ENCODE peak calls at places on chromosomes 4 and X, in six cellular contexts. One of them, this sample, is unnamed.

GRCh38 chr4:142719854-142720541 is 126.1 kb downstream of the INPP4B start:
- ATAC-seq in upper lobe of left lung: no peak
- ATAC-seq in HepG2: no peak
- ATAC-seq in HCT116: peak
- ATAC-seq in GM12878: peak
- ATAC-seq in K562: no peak
- ATAC-seq in this sample: no peak

GRCh38 chr4:122775987-122776836 is 43.7 kb downstream of the BBS12 start:
- ATAC-seq in upper lobe of left lung: peak
- ATAC-seq in HepG2: no peak
- ATAC-seq in HCT116: peak
- ATAC-seq in GM12878: no peak
- ATAC-seq in K562: peak
- ATAC-seq in this sample: no peak

GRCh38 chrX:69605521-69605920 is 10.4 kb upstream of the EDA start:
- ATAC-seq in upper lobe of left lung: no peak
- ATAC-seq in HepG2: no peak
- ATAC-seq in HCT116: no peak
- ATAC-seq in GM12878: no peak
- ATAC-seq in K562: no peak
- ATAC-seq in this sample: no peak

GRCh38 chr4:167606551-167606950 is 372.3 kb upstream of the SPOCK3 start:
- ATAC-seq in upper lobe of left lung: no peak
- ATAC-seq in HepG2: no peak
- ATAC-seq in HCT116: no peak
- ATAC-seq in GM12878: peak
- ATAC-seq in K562: no peak
- ATAC-seq in this sample: no peak

GRCh38 chr4:16122784-16123183 is 39.0 kb upstream of the PROM1 start:
- ATAC-seq in upper lobe of left lung: no peak
- ATAC-seq in HepG2: no peak
- ATAC-seq in HCT116: no peak
- ATAC-seq in GM12878: no peak
- ATAC-seq in K562: no peak
- ATAC-seq in this sample: no peak

GRCh38 chr4:40333921-40334352 is 1.2 kb upstream of the CHRNA9 start:
- ATAC-seq in upper lobe of left lung: no peak
- ATAC-seq in HepG2: no peak
- ATAC-seq in HCT116: peak
- ATAC-seq in GM12878: no peak
- ATAC-seq in K562: no peak
- ATAC-seq in this sample: no peak

GRCh38 chrX:101274198-101274597 is 16.9 kb downstream of the TAF7L start:
- ATAC-seq in upper lobe of left lung: no peak
- ATAC-seq in HepG2: no peak
- ATAC-seq in HCT116: no peak
- ATAC-seq in GM12878: no peak
- ATAC-seq in K562: no peak
- ATAC-seq in this sample: no peak

GRCh38 chr4:152734699-152735050 is 44.9 kb downstream of the TIGD4 start:
- ATAC-seq in upper lobe of left lung: no peak
- ATAC-seq in HepG2: no peak
- ATAC-seq in HCT116: no peak
- ATAC-seq in GM12878: peak
- ATAC-seq in K562: no peak
- ATAC-seq in this sample: no peak

GRCh38 chr4:145829629-145830395 is 108.8 kb downstream of the ZNF827 start:
- ATAC-seq in upper lobe of left lung: no peak
- ATAC-seq in HepG2: no peak
- ATAC-seq in HCT116: no peak
- ATAC-seq in GM12878: peak
- ATAC-seq in K562: no peak
- ATAC-seq in this sample: no peak

GRCh38 chr4:114163051-114163450 is 183.6 kb upstream of the ARSJ start:
- ATAC-seq in upper lobe of left lung: no peak
- ATAC-seq in HepG2: no peak
- ATAC-seq in HCT116: no peak
- ATAC-seq in GM12878: no peak
- ATAC-seq in K562: no peak
- ATAC-seq in this sample: no peak

DNA sequence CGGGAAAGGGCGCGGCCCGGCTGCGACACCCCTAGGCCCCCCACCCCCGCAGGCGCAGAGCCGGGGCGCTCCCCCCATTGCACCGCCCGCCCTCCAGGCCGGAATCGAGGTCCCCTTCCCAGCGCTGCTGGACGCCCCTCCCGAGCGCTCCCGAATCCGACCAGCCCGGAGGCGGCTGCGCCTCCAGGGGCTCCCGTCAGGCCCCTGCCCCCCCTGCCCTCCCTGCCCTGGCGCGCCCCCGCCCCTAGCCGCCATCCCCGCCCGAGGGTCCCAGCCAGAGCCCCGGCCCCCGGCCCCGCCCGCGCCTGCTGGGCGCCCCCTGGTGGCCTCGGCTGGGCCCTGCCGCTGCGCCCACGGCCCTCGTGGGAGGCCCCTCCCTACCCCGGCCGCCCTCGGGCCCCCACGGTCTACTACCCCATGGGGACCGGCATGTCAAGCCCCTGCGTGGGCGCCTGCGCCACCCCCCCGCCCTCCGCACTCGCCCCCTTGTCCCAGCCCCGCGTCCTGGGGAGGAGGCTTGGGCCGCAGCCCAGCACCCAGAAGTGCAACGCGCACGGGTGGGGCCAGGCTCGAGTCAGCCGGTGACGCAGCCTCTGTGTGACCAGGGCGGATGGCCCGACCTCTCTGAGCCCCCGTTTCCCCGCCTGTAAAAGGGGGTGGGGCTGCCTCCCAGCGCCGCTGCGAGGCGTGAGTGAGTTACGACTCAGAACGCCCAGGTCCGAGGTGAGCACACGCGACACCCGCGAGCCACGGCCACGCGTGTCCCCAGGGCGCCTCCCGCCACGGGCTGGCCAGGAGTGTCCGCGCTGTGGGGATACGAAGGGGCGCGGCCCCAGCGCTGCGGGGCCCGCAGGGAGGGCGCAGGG is 104.9 kb downstream of the FAM53A start:
- ATAC-seq in upper lobe of left lung: peak
- ATAC-seq in HepG2: peak
- ATAC-seq in HCT116: peak
- ATAC-seq in GM12878: peak
- ATAC-seq in K562: peak
- ATAC-seq in this sample: peak
- TF ChIP-seq POLR2A in upper lobe of left lung: peak
- TF ChIP-seq POLR2A in HepG2: no peak
- TF ChIP-seq POLR2A in HCT116: no peak
- TF ChIP-seq POLR2A in GM12878: no peak
- TF ChIP-seq POLR2A in K562: no peak
- TF ChIP-seq POLR2A in this sample: peak

GRCh38 chr4:77931452-77932135 is 69.0 kb downstream of the MRPL1 start:
- ATAC-seq in upper lobe of left lung: no peak
- ATAC-seq in HepG2: no peak
- ATAC-seq in HCT116: no peak
- ATAC-seq in GM12878: no peak
- ATAC-seq in K562: no peak
- ATAC-seq in this sample: no peak
- H3K4me3 ChIP-seq in upper lobe of left lung: no peak
- H3K4me3 ChIP-seq in HepG2: no peak
- H3K4me3 ChIP-seq in HCT116: no peak
- H3K4me3 ChIP-seq in GM12878: no peak
- H3K4me3 ChIP-seq in K562: no peak
- H3K4me3 ChIP-seq in this sample: no peak

DNA sequence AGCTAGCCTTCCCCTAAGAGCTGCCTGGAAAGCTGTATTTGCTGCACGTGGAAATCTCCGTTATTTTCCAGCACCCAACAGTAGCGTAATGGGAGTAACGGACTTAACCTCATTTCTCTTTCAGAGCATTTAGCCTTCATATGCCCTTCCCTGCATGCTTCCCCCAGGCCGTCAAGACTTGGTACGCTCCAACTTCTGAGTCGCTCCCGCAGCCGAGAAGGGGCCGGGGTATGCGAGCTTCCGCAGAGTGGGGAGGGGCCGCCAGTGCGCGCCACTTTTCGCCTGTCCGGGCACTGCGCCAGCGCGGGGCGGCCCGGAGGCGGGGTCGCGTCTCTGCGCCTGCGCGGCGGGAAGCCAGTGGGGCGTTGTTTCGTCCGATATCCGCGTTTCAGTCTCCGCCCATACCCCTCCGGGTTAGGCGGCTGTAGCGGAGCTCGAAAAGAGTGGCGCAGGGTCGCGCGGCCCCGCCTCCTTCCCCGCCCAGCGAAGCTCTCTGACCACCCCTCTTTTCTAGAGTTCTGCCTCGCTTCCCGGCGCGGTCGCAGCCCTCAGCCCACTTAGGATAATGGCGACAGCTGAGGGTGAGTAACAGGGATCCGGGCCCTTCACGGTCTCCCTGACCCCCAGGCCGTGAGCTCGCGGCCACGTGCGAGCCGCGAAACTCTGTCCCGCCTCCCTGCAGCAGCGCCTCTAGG is at the start of gene PAICS:
- ATAC-seq in upper lobe of left lung: peak
- ATAC-seq in HepG2: peak
- ATAC-seq in HCT116: peak
- ATAC-seq in GM12878: peak
- ATAC-seq in K562: peak
- ATAC-seq in this sample: peak
- TF ChIP-seq POLR2AphosphoS5 in upper lobe of left lung: peak
- TF ChIP-seq POLR2AphosphoS5 in HepG2: peak
- TF ChIP-seq POLR2AphosphoS5 in HCT116: peak
- TF ChIP-seq POLR2AphosphoS5 in GM12878: peak
- TF ChIP-seq POLR2AphosphoS5 in K562: no peak
- TF ChIP-seq POLR2AphosphoS5 in this sample: peak

DNA sequence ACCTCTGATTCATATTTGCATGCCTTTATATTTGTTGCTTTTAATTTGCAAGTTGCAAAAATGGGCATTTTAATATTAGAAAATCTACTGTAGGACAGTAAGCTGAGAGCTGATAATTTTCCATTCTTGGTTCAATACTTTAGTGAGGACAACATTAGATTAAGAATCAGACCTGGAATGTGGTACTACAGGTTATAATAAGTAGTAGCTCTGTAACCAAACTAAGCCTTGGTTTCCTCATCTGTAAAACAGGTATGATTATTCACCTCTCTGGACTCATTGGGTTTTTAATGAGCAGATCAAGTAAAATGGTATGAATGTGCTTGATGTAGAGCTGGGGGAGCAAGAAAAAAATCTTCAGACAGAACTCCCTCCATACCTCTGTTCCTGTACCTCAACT is 31.1 kb downstream of the PRRG1 start:
- ATAC-seq in upper lobe of left lung: no peak
- ATAC-seq in HepG2: no peak
- ATAC-seq in HCT116: no peak
- ATAC-seq in GM12878: no peak
- ATAC-seq in K562: no peak
- ATAC-seq in this sample: no peak
- TF ChIP-seq POLR2A in upper lobe of left lung: no peak
- TF ChIP-seq POLR2A in HepG2: no peak
- TF ChIP-seq POLR2A in HCT116: no peak
- TF ChIP-seq POLR2A in GM12878: no peak
- TF ChIP-seq POLR2A in K562: no peak
- TF ChIP-seq POLR2A in this sample: no peak

DNA sequence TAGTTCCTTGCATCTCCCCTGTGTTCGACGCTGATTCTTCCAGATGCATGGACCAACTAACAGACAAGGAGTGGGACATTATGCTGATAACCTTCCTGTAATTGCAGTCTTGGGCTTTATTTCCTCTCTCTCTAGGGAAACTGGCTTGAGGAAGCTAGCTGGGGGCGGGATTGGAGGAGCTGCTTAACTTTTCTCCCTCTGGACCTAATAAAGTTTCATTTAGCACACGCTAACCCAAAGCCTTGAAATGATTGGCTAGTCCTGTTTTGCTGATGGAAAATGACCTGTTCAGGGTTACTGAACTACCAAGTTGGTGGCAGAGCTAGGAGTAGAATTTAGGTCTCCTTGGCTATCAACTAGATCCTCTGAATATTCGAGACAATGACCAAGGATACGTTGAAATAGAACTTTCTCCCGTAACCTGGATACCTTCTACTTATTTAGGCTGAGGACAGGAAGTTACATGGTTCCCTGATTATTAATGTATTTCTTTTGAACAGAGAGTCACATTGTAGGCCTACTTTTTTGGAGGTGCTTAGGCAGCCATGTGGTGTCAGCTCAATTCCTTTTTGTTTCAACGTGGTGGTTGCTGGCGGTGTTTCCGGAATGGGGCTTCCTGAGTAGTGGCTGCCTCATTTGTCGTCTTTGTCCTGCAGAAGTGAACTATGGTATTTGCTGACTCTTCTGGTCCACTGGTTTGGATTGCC is 2.0 kb downstream of the PGK1 start:
- ATAC-seq in upper lobe of left lung: no peak
- ATAC-seq in HepG2: no peak
- ATAC-seq in HCT116: no peak
- ATAC-seq in GM12878: no peak
- ATAC-seq in K562: no peak
- ATAC-seq in this sample: no peak
- H3K4me3 ChIP-seq in upper lobe of left lung: no peak
- H3K4me3 ChIP-seq in HepG2: peak
- H3K4me3 ChIP-seq in HCT116: peak
- H3K4me3 ChIP-seq in GM12878: peak
- H3K4me3 ChIP-seq in K562: peak
- H3K4me3 ChIP-seq in this sample: peak

GRCh38 chr4:169185133-169185956 is 85.4 kb downstream of the SH3RF1 start:
- ATAC-seq in upper lobe of left lung: peak
- ATAC-seq in HepG2: no peak
- ATAC-seq in HCT116: no peak
- ATAC-seq in GM12878: no peak
- ATAC-seq in K562: no peak
- ATAC-seq in this sample: no peak
- TF ChIP-seq POLR2AphosphoS5 in upper lobe of left lung: no peak
- TF ChIP-seq POLR2AphosphoS5 in HepG2: no peak
- TF ChIP-seq POLR2AphosphoS5 in HCT116: no peak
- TF ChIP-seq POLR2AphosphoS5 in GM12878: no peak
- TF ChIP-seq POLR2AphosphoS5 in K562: no peak
- TF ChIP-seq POLR2AphosphoS5 in this sample: no peak

GRCh38 chr4:25863347-25863784 is 578 bp upstream of the SEL1L3 start:
- ATAC-seq in upper lobe of left lung: peak
- ATAC-seq in HepG2: peak
- ATAC-seq in HCT116: peak
- ATAC-seq in GM12878: no peak
- ATAC-seq in K562: no peak
- ATAC-seq in this sample: no peak
- TF ChIP-seq POLR2A in upper lobe of left lung: no peak
- TF ChIP-seq POLR2A in HepG2: no peak
- TF ChIP-seq POLR2A in HCT116: no peak
- TF ChIP-seq POLR2A in GM12878: no peak
- TF ChIP-seq POLR2A in K562: no peak
- TF ChIP-seq POLR2A in this sample: no peak

GRCh38 chr4:186243331-186243730 is 16.0 kb downstream of the KLKB1 start:
- ATAC-seq in upper lobe of left lung: no peak
- ATAC-seq in HepG2: no peak
- ATAC-seq in HCT116: no peak
- ATAC-seq in GM12878: no peak
- ATAC-seq in K562: no peak
- ATAC-seq in this sample: no peak
- H3K4me3 ChIP-seq in upper lobe of left lung: no peak
- H3K4me3 ChIP-seq in HepG2: no peak
- H3K4me3 ChIP-seq in HCT116: no peak
- H3K4me3 ChIP-seq in GM12878: no peak
- H3K4me3 ChIP-seq in K562: no peak
- H3K4me3 ChIP-seq in this sample: no peak

This sample was measured in gastroesophageal sphincter.